ENCODE peak calls at places on chromosomes 4 and X, in nine cellular contexts. F is lower lobe of right lung; W is IMR-90; Z is HepG2; Y is HFFc6; V is upper lobe of left lung; G is CD8-positive, alpha-beta T cell; C is H9; B is breast epithelium. X is an unnamed sample.

GRCh38 chr4:81314196-81314896 is 99.3 kb upstream of the PRKG2 start:
- DNase-seq in F (peak), W (peak), Z (no peak), Y (no peak), V (no peak), G (no peak), C (no peak), B (no peak), X (no peak)

GRCh38 chr4:165834116-165834515 is 38.9 kb upstream of the TLL1 start:
- DNase-seq in F (no peak), W (no peak), Z (no peak), Y (no peak), V (no peak), G (no peak), C (no peak), B (no peak), X (no peak)

GRCh38 chr4:81481151-81481550 is 9.4 kb upstream of the RASGEF1B start:
- DNase-seq in F (no peak), W (no peak), Z (no peak), Y (no peak), V (no peak), G (no peak), C (no peak), B (no peak), X (no peak)

GRCh38 chr4:181202249-181202648 is 1041.0 kb upstream of the TENM3 start:
- DNase-seq in F (no peak), W (no peak), Z (peak), Y (no peak), V (no peak), G (no peak), C (no peak), B (no peak), X (no peak)

GRCh38 chr4:1576200-1576960 is 107.7 kb downstream of the FAM53A start:
- DNase-seq in F (peak), W (no peak), Z (no peak), Y (no peak), V (peak), G (no peak), C (no peak), B (no peak), X (no peak)

GRCh38 chr4:149164282-149164681 is 651.4 kb downstream of the IQCM start:
- DNase-seq in F (no peak), W (peak), Z (no peak), Y (peak), V (no peak), G (no peak), C (peak), B (no peak), X (no peak)

GRCh38 chrX:48573690-48574269 is 504 bp upstream of the RBM3 start:
- DNase-seq in F (peak), W (no peak), Z (no peak), Y (no peak), V (peak), G (no peak), C (no peak), B (peak), X (no peak)

GRCh38 chr4:155353923-155354540 is 22.7 kb downstream of the MAP9 start:
- DNase-seq in F (peak), W (peak), Z (peak), Y (no peak), V (no peak), G (no peak), C (peak), B (no peak), X (no peak)

GRCh38 chr4:121138014-121138413 is 26.1 kb downstream of the TNIP3 start:
- DNase-seq in F (no peak), W (no peak), Z (no peak), Y (no peak), V (no peak), G (no peak), C (no peak), B (no peak), X (no peak)

GRCh38 chr4:8703401-8703696 is 110.8 kb downstream of the CPZ start:
- DNase-seq in F (no peak), W (no peak), Z (no peak), Y (no peak), V (no peak), G (no peak), C (peak), B (no peak), X (no peak)

GRCh38 chrX:153445106-153445855 is 575 bp downstream of the TREX2 start:
- DNase-seq in F (no peak), W (no peak), Z (no peak), Y (no peak), V (no peak), G (no peak), C (no peak), B (no peak), X (no peak)

GRCh38 chrX:84219551-84219950 is 31.6 kb upstream of the RPS6KA6 start:
- DNase-seq in F (no peak), W (no peak), Z (no peak), Y (no peak), V (no peak), G (no peak), C (no peak), B (no peak), X (no peak)

GRCh38 chrX:22958250-22958649 is 41.5 kb upstream of the DDX53 start:
- DNase-seq in F (no peak), W (no peak), Z (no peak), Y (no peak), V (no peak), G (no peak), C (no peak), B (no peak), X (no peak)

GRCh38 chr4:2806392-2807355 is 13.8 kb downstream of the SH3BP2 start:
- DNase-seq in F (peak), W (peak), Z (no peak), Y (no peak), V (peak), G (no peak), C (no peak), B (no peak), X (no peak)

GRCh38 chr4:161364681-161365080 is 799.1 kb downstream of the FSTL5 start:
- DNase-seq in F (no peak), W (no peak), Z (no peak), Y (no peak), V (no peak), G (no peak), C (no peak), B (no peak), X (no peak)

GRCh38 chrX:23938690-23939089 is 30.9 kb downstream of the CXorf58 start:
- DNase-seq in F (no peak), W (peak), Z (no peak), Y (no peak), V (no peak), G (no peak), C (no peak), B (no peak), X (no peak)

GRCh38 chr4:1939664-1940509 is 68.7 kb downstream of the NSD2 start:
- DNase-seq in F (no peak), W (peak), Z (peak), Y (peak), V (no peak), G (no peak), C (no peak), B (no peak), X (no peak)

GRCh38 chrX:123185714-123186113 is 1.6 kb downstream of the GRIA3 start:
- DNase-seq in F (no peak), W (no peak), Z (no peak), Y (no peak), V (no peak), G (no peak), C (no peak), B (no peak), X (no peak)

GRCh38 chr4:144562019-144562740 is 83.8 kb upstream of the HHIP start:
- DNase-seq in F (peak), W (no peak), Z (no peak), Y (no peak), V (no peak), G (no peak), C (peak), B (no peak), X (no peak)

GRCh38 chrX:55488268-55488558 is 1.4 kb downstream of the USP51 start:
- DNase-seq in F (no peak), W (no peak), Z (no peak), Y (no peak), V (no peak), G (no peak), C (no peak), B (no peak), X (no peak)

GRCh38 chrX:55489315-55490009 is at the start of gene USP51:
- DNase-seq in F (peak), W (peak), Z (no peak), Y (no peak), V (peak), G (no peak), C (peak), B (peak), X (peak)

GRCh38 chrX:55487143-55487542 is 2.5 kb downstream of the USP51 start:
- DNase-seq in F (no peak), W (no peak), Z (no peak), Y (no peak), V (no peak), G (no peak), C (no peak), B (no peak), X (no peak)

GRCh38 chrX:55490121-55490520 is 473 bp upstream of the USP51 start:
- DNase-seq in F (no peak), W (no peak), Z (no peak), Y (no peak), V (no peak), G (no peak), C (no peak), B (no peak), X (no peak)

DNA sequence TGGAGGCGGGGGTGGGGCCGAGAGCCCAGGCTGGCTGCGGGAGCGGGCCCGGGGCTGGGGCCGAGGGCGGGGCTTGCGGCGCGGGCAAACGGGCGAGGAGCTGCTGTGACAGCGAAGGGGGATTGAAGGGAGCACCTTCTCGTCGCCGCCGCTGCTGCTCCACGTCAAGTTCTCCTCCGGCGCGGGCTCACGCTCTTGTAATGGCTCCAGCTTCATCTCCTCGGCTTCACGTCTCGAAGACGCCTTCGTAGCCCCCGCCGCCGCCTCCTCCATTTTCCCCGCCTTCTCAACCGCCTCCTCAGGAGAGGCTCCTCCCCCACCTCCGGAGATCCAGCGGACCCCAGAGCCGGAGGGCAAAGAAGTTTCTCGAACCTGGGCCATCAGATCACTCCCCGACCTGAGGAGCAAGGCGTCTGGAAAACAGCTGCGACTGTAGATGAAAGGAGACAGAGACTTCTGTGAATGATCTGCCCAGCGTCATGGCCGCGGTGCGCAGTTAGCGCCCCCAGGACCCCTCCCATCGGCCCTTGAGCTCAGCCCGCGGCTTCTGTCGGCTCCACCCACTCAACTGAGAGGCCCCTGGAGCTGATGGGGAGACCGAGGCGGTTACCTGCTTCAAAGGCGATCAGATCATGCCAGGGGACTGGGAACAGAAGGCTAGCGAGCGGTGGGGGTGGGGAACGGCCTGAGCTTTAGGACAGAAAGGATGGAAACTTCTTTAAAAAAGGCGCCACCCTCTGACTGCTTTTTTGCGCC is 911 bp downstream of the USP51 start:
- DNase-seq in F (peak), W (peak), Z (no peak), Y (peak), V (peak), G (peak), C (peak), B (peak), X (peak)
- TF ChIP-seq CTCF in F (no peak), W (no peak), Z (no peak), Y (no peak), V (no peak), G (no peak), C (no peak), B (no peak), X (no peak)

DNA sequence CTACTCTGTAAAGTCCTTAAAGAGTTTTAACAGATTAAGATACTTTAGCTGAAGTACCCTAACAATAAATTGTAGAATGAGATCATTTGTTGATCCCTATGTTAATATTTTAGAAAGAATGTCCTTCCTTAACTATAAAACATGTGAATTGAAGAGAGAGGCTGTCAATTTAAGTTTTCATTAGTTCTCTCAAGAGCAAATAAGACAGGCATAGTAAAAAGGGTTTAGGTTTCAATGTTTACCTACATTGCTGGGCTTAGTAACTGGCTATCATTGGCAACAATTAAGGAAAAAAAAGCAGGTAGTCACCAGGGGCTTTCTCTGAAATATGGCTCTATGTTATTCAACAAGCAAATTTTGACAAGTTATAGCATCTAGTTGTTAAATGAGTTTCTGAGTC is 91.5 kb downstream of the ATRX start:
- DNase-seq in F (no peak), W (no peak), Z (no peak), Y (no peak), V (no peak), G (no peak), C (no peak), B (no peak), X (no peak)
- TF ChIP-seq CTCF in F (no peak), W (no peak), Z (no peak), Y (no peak), V (no peak), G (no peak), C (no peak), B (no peak), X (no peak)

DNA sequence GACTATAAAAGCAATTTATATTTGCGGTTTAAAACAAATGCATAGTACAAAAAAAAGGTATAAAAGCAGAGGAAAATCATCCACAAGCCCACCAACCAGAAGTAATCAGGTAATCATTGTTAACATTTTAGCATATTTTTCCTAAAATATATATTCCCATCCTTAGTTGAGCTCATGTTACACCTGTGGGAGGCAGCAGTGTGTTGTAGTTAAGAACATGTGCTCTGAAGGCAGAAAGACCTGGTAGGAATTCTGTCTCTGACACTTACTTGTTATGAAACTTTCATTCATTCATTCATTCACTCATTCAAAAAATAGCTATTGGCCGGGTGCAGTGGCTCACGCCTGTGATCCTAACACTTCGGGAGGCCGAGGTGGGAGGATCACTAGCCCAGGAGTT is 15.4 kb upstream of the CDKL5 start:
- DNase-seq in F (no peak), W (peak), Z (no peak), Y (peak), V (no peak), G (no peak), C (no peak), B (no peak), X (no peak)
- TF ChIP-seq CTCF in F (peak), W (peak), Z (peak), Y (peak), V (no peak), G (no peak), C (peak), B (no peak), X (no peak)

GRCh38 chr4:114688063-114688462 is 89.5 kb downstream of the UGT8 start:
- DNase-seq in F (no peak), W (no peak), Z (no peak), Y (no peak), V (no peak), G (no peak), C (no peak), B (no peak), X (no peak)
- TF ChIP-seq CTCF in F (no peak), W (no peak), Z (no peak), Y (no peak), V (no peak), G (no peak), C (no peak), B (no peak), X (no peak)

DNA sequence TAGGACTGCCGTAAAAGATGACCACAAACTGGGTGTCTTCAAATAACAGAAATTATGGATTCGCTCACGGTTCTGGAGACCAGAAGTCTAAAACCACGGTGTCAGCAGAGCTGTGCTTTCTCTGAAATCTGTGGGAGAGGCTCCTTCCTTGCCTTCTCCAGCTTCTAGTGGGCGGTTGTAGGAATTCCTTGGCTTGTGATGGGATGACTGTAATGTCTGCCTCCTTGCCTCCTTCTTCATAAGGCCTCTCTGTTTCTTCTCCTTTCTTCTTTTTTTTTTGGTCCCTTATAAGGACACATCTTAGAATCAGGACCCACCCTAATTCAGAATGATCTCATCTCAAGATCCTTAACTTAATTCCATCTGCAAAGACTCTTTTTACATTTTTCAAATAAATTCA is 186.8 kb downstream of the STK32B start:
- DNase-seq in F (no peak), W (peak), Z (no peak), Y (no peak), V (no peak), G (no peak), C (no peak), B (no peak), X (no peak)
- TF ChIP-seq CTCF in F (no peak), W (no peak), Z (no peak), Y (no peak), V (no peak), G (no peak), C (no peak), B (no peak), X (no peak)

GRCh38 chrX:102651968-102652744 is 873 bp downstream of the GPRASP1 start:
- DNase-seq in F (no peak), W (peak), Z (no peak), Y (peak), V (no peak), G (peak), C (no peak), B (peak), X (no peak)
- TF ChIP-seq CTCF in F (peak), W (peak), Z (no peak), Y (peak), V (peak), G (peak), C (peak), B (peak), X (no peak)